ENCODE peak calls at places on chromosomes 5 and 9, in four cellular contexts. Q is transverse colon, S is SK-N-SH, C is lung. Z is an unnamed sample.

GRCh38 chr5:181215997-181216982 is 6.8 kb upstream of the TRIM41 start:
- DNase-seq in Q (no peak), S (no peak), C (no peak), Z (no peak)

GRCh38 chr9:134551176-134551575 is 90.4 kb upstream of the COL5A1 start:
- DNase-seq in Q (no peak), S (no peak), C (no peak), Z (no peak)

GRCh38 chr5:139100825-139101224 is 97.3 kb downstream of the SIL1 start:
- DNase-seq in Q (no peak), S (no peak), C (no peak), Z (peak; percentile 20)

GRCh38 chr5:65192326-65192725 is 289.4 kb downstream of the ADAMTS6 start:
- DNase-seq in Q (no peak), S (no peak), C (no peak), Z (no peak)

GRCh38 chr5:108727639-108728565 is 19.8 kb upstream of the FER start:
- DNase-seq in Q (peak; percentile 93), S (peak; percentile 94), C (peak; percentile 93), Z (peak; percentile 68)

GRCh38 chr5:132484386-132484715 is 6.2 kb downstream of the IRF1 start:
- DNase-seq in Q (peak; percentile 7), S (no peak), C (no peak), Z (no peak)

GRCh38 chr5:78300464-78301045 is 6.1 kb upstream of the AP3B1 start:
- DNase-seq in Q (no peak), S (no peak), C (no peak), Z (peak; percentile 5)

GRCh38 chr9:86902606-86903460 is 44.5 kb downstream of the GAS1 start:
- DNase-seq in Q (no peak), S (peak; percentile 26), C (no peak), Z (no peak)

GRCh38 chr9:81113408-81114124 is 575.8 kb downstream of the TLE1 start:
- DNase-seq in Q (no peak), S (no peak), C (no peak), Z (no peak)

GRCh38 chr5:2797160-2797559 is 45.7 kb upstream of the IRX2 start:
- DNase-seq in Q (no peak), S (no peak), C (no peak), Z (no peak)

GRCh38 chr5:20678814-20679298 is 690.9 kb upstream of the CDH18 start:
- DNase-seq in Q (no peak), S (no peak), C (no peak), Z (peak; percentile 1)

GRCh38 chr9:125241000-125241862 is at the start of gene HSPA5:
- DNase-seq in Q (peak; percentile 100), S (peak; percentile 97), C (peak; percentile 100), Z (peak; percentile 99)
- TF ChIP-seq CTCF in Q (no peak), S (no peak), C (no peak), Z (peak; percentile 18)

DNA sequence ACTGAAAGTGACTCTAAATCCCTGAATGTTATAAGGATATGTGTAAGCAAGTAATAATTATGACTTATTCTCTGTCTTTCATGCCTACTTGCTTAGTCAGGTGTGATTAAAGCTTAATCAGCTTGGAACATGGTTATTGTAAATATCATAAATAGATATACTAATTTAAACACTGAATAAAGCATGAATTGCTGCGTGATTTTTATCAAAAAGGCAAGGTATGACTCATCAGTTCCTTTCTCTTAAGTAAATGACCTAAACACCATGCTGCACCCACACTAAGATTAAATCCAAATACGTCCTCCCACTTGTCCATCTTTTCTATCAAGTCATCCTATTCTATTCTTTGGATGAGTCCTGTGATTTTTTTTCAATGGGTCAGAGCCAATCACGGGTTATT is 124.6 kb upstream of the MTAP start:
- DNase-seq in Q (no peak), S (no peak), C (no peak), Z (no peak)
- H3K4me3 ChIP-seq in Q (no peak overlapping the region), S (no peak overlapping the region), C (no peak overlapping the region), Z (no peak overlapping the region)

GRCh38 chr5:38483788-38484398 is 72.6 kb downstream of the LIFR start:
- DNase-seq in Q (no peak), S (no peak), C (no peak), Z (no peak)
- TF ChIP-seq CTCF in Q (no peak), S (no peak), C (no peak), Z (no peak)

GRCh38 chr5:149407331-149408251 is 28.5 kb upstream of the IL17B start:
- DNase-seq in Q (no peak), S (no peak), C (no peak), Z (no peak)

GRCh38 chr5:149410071-149410470 is 31.0 kb upstream of the IL17B start:
- DNase-seq in Q (no peak), S (no peak), C (no peak), Z (no peak)

GRCh38 chr5:149410721-149411432 is 31.8 kb upstream of the IL17B start:
- DNase-seq in Q (no peak), S (no peak), C (no peak), Z (no peak)

GRCh38 chr5:149408252-149409099 is 29.4 kb upstream of the IL17B start:
- DNase-seq in Q (no peak), S (no peak), C (no peak), Z (no peak)

GRCh38 chr5:149409268-149409948 is 30.3 kb upstream of the IL17B start:
- DNase-seq in Q (no peak), S (no peak), C (no peak), Z (no peak)
- H3K4me3 ChIP-seq in Q (peak overlapping the region; percentile 49), S (peak overlapping the region; percentile 53), C (peak overlapping the region; percentile 28), Z (peak overlapping the region; percentile 82)

GRCh38 chr5:14895301-14895700 is 23.7 kb upstream of the ANKH start:
- DNase-seq in Q (peak; percentile 65), S (no peak), C (no peak), Z (no peak)
- TF ChIP-seq CTCF in Q (no peak), S (peak; percentile 18), C (no peak), Z (no peak)

GRCh38 chr5:15516486-15516885 is 16.5 kb downstream of the FBXL7 start:
- DNase-seq in Q (no peak), S (no peak), C (no peak), Z (no peak)
- H3K4me3 ChIP-seq in Q (no peak overlapping the region), S (no peak overlapping the region), C (no peak overlapping the region), Z (no peak overlapping the region)

DNA sequence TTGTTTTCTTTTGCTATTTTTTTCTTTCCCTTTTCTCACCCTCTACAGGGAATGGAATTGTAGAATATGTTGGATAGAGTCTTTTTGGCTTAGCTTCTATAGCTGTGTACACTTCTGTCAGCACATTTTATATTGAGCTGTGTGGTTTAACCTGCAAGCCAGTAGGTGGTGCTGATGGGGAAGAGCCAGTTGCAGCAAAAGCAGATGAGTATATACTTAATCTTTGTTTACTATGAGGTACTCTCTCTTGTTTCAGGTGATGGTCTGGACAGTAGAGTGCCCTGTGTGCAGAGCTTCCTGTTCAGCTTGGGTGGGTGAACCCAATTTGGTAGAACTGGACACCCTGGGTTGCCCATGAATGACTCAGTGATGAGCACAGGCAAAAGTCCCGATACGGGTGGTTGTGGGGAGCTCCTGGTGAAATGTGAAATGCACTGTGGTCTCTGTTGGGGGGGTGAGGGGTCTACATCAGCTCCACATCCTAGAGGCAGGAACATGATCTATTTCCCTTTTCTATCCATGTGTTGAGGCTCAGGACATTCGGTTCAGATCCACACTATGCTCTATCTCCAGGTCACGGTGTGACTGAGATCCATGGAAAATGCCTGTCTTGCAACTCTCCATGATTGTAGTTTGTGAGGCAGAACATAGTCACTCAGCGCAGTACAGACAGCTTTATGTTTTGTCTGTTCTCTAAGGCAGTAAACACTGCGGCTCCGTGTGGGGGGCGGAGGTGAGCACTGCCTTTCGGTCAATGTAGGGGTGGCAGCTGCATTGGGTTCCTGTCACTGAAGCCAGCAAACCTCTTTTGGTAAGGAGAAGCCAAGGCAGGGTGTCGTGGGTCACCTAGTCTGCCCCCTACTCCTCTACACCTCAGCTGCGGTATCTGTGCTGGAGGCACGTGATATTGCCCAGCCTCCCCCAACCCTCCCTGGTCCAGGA is 353.2 kb downstream of the PRR16 start:
- DNase-seq in Q (no peak), S (peak; percentile 2), C (no peak), Z (peak; percentile 8)
- TF ChIP-seq CTCF in Q (peak; percentile 11), S (peak; percentile 61), C (no peak), Z (peak; percentile 63)

GRCh38 chr9:19184144-19184917 is 46.2 kb upstream of the DENND4C start:
- DNase-seq in Q (peak; percentile 80), S (peak; percentile 36), C (peak; percentile 76), Z (peak; percentile 71)
- H3K4me3 ChIP-seq in Q (no peak overlapping the region), S (no peak overlapping the region), C (no peak overlapping the region), Z (no peak overlapping the region)

GRCh38 chr5:143008809-143009521 is 238.8 kb downstream of the ARHGAP26 start:
- DNase-seq in Q (peak; percentile 46), S (no peak), C (no peak), Z (peak; percentile 93)
- TF ChIP-seq CTCF in Q (no peak), S (no peak), C (no peak), Z (peak; percentile 24)

Z was measured in AG09309.